ENCODE peak calls at places on chromosomes 16 and 17, in four cellular contexts. One of them, this sample, is unnamed.
A peak's percentile ranks its signal among the peaks of the same experiment; 100 is the strongest.

GRCh38 chr16:85142771-85143211 is 30.5 kb upstream of the CIBAR2 start:
- DNase-seq in H1: no peak
- DNase-seq in neuronal stem cell: no peak
- DNase-seq in H9: no peak
- DNase-seq in this sample: no peak

GRCh38 chr17:14268264-14268663 is 31.6 kb upstream of the CDRT15 start:
- DNase-seq in H1: no peak
- DNase-seq in neuronal stem cell: no peak
- DNase-seq in H9: peak; percentile 64
- DNase-seq in this sample: no peak

GRCh38 chr17:79053251-79053925 is 21.2 kb upstream of the ENGASE start:
- DNase-seq in H9: no peak
- DNase-seq in neuronal stem cell: no peak
- DNase-seq in H1: no peak
- DNase-seq in this sample: no peak

GRCh38 chr17:27920569-27920968 is 27.4 kb upstream of the LYRM9 start:
- DNase-seq in neuronal stem cell: no peak
- DNase-seq in H9: no peak
- DNase-seq in H1: no peak
- DNase-seq in this sample: no peak

GRCh38 chr17:76893623-76894358 is 25.6 kb downstream of the MGAT5B start:
- DNase-seq in neuronal stem cell: no peak
- DNase-seq in H9: no peak
- DNase-seq in H1: no peak
- DNase-seq in this sample: no peak

GRCh38 chr17:68981288-68981687 is 26.1 kb upstream of the ABCA8 start:
- DNase-seq in H9: no peak
- DNase-seq in neuronal stem cell: no peak
- DNase-seq in H1: no peak
- DNase-seq in this sample: peak; percentile 94

GRCh38 chr16:81625544-81626152 is 153.4 kb upstream of the PLCG2 start:
- DNase-seq in neuronal stem cell: no peak
- DNase-seq in H1: no peak
- DNase-seq in H9: no peak
- DNase-seq in this sample: peak; percentile 68

GRCh38 chr17:83084621-83085056 is 5.2 kb downstream of the METRNL start:
- DNase-seq in neuronal stem cell: no peak
- DNase-seq in H1: no peak
- DNase-seq in H9: no peak
- DNase-seq in this sample: no peak

GRCh38 chr16:81366316-81366932 is 51.7 kb downstream of the GAN start:
- DNase-seq in H1: no peak
- DNase-seq in H9: no peak
- DNase-seq in neuronal stem cell: peak; percentile 21
- DNase-seq in this sample: peak; percentile 52

GRCh38 chr17:68749742-68750562 is 148.8 kb upstream of the FAM20A start:
- DNase-seq in H1: no peak
- DNase-seq in neuronal stem cell: no peak
- DNase-seq in H9: no peak
- DNase-seq in this sample: peak; percentile 38

GRCh38 chr16:85205747-85206471 is 93.6 kb upstream of the CIBAR2 start:
- DNase-seq in H9: no peak
- DNase-seq in neuronal stem cell: no peak
- DNase-seq in H1: no peak
- DNase-seq in this sample: peak; percentile 91

GRCh38 chr17:81543339-81543675 is 8.8 kb downstream of the FAAP100 start:
- DNase-seq in neuronal stem cell: no peak
- DNase-seq in H9: no peak
- DNase-seq in H1: no peak
- DNase-seq in this sample: no peak

GRCh38 chr16:11586856-11587642 is at the start of gene LITAF:
- DNase-seq in H1: peak; percentile 79
- DNase-seq in H9: peak; percentile 61
- DNase-seq in neuronal stem cell: peak; percentile 52
- DNase-seq in this sample: peak; percentile 64

GRCh38 chr17:17702821-17703607 is 21.8 kb downstream of the RAI1 start:
- DNase-seq in H9: peak; percentile 90
- DNase-seq in neuronal stem cell: no peak
- DNase-seq in H1: no peak
- DNase-seq in this sample: peak; percentile 76

GRCh38 chr16:89052824-89053724 is 40.6 kb upstream of the ACSF3 start:
- DNase-seq in H1: no peak
- DNase-seq in H9: no peak
- DNase-seq in neuronal stem cell: no peak
- DNase-seq in this sample: no peak

GRCh38 chr17:33901085-33901484 is 354.0 kb upstream of the CCL2 start:
- DNase-seq in H1: no peak
- DNase-seq in H9: no peak
- DNase-seq in neuronal stem cell: no peak
- DNase-seq in this sample: no peak

GRCh38 chr16:72794319-72794718 is 253.6 kb downstream of the ZFHX3 start:
- DNase-seq in neuronal stem cell: no peak
- DNase-seq in H1: no peak
- DNase-seq in H9: no peak
- DNase-seq in this sample: no peak

GRCh38 chr16:67311607-67312449 is 14.7 kb downstream of the KCTD19 start:
- DNase-seq in H9: no peak
- DNase-seq in H1: no peak
- DNase-seq in neuronal stem cell: no peak
- DNase-seq in this sample: peak; percentile 100

GRCh38 chr16:79217375-79218011 is 383.0 kb downstream of the MAF start:
- DNase-seq in H9: no peak
- DNase-seq in neuronal stem cell: no peak
- DNase-seq in H1: no peak
- DNase-seq in this sample: no peak

GRCh38 chr17:53490447-53490968 is 332.2 kb upstream of the KIF2B start:
- DNase-seq in H1: no peak
- DNase-seq in neuronal stem cell: no peak
- DNase-seq in H9: no peak
- DNase-seq in this sample: no peak

GRCh38 chr17:50909765-50910661 is 43.9 kb upstream of the TOB1 start:
- DNase-seq in H1: no peak
- DNase-seq in neuronal stem cell: no peak
- DNase-seq in H9: no peak
- DNase-seq in this sample: no peak

GRCh38 chr16:86777098-86777946 is 199.0 kb downstream of the FOXL1 start:
- DNase-seq in H1: no peak
- DNase-seq in neuronal stem cell: no peak
- DNase-seq in H9: no peak
- DNase-seq in this sample: peak; percentile 67

GRCh38 chr17:67427410-67427809 is 50.3 kb downstream of the PITPNC1 start:
- DNase-seq in neuronal stem cell: no peak
- DNase-seq in H1: no peak
- DNase-seq in H9: no peak
- DNase-seq in this sample: no peak

GRCh38 chr16:87849419-87850008 is 19.8 kb downstream of the SLC7A5 start:
- DNase-seq in neuronal stem cell: no peak
- DNase-seq in H1: no peak
- DNase-seq in H9: no peak
- DNase-seq in this sample: no peak

GRCh38 chr16:74019608-74020007 is 277.0 kb upstream of the PSMD7 start:
- DNase-seq in neuronal stem cell: no peak
- DNase-seq in H9: peak; percentile 47
- DNase-seq in H1: no peak
- DNase-seq in this sample: no peak

GRCh38 chr17:49076575-49077384 is 55.8 kb upstream of the B4GALNT2 start:
- DNase-seq in H1: no peak
- DNase-seq in neuronal stem cell: no peak
- DNase-seq in H9: no peak
- DNase-seq in this sample: peak; percentile 91

DNA sequence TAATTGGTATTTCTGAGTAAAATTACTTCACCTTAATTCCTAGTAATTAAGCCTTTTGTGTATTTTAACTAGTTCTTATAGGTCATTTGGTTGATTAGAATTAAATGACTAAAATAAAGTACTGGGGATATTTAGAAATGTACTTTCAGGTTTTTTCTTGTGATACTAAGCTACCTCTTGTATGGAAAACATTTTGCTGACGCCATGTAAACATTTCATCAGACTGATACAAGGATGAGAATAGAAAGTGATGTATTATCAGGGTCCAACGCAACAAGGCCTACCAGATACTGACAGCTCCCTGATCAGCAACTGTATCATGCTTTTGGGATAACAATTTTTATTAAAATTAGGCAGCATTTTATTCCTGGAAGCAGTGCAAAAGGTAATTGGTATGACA is 1.7 kb downstream of the SMARCE1 start:
- DNase-seq in H9: no peak
- DNase-seq in H1: no peak
- DNase-seq in neuronal stem cell: no peak
- DNase-seq in this sample: peak; percentile 20
- H3K4ac ChIP-seq in H9: no peak overlapping the region
- H3K4ac ChIP-seq in H1: no peak overlapping the region
- H3K4ac ChIP-seq in neuronal stem cell: no peak overlapping the region
- H3K4ac ChIP-seq in this sample: no peak overlapping the region

DNA sequence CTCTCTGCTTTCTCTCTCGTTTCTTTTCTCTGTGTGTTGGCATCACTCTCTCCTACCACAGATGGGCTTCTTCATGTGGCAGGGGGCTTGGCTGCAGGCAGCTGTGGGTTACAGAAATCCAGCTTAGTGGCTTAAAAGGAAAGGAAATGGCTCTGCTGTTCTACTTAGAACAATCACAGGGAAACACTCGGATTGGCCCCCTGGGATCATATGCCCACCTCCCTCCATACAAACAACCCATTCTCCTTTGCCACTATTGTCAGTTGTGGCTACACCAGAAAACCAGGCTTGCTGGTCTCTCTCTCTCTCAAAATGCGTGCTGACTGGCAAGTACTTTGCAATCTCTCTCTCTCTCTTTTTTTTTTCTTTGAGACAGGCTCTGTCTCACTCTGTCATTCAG is 20.5 kb downstream of the TBX2 start:
- DNase-seq in H9: no peak
- DNase-seq in neuronal stem cell: no peak
- DNase-seq in H1: peak; percentile 30
- DNase-seq in this sample: no peak
- H2BK12ac ChIP-seq in H9: no peak overlapping the region
- H2BK12ac ChIP-seq in neuronal stem cell: no peak overlapping the region
- H2BK12ac ChIP-seq in H1: no peak overlapping the region
- H2BK12ac ChIP-seq in this sample: no peak overlapping the region

GRCh38 chr17:1626333-1626732 is 2.3 kb downstream of the SLC43A2 start:
- DNase-seq in H9: no peak
- DNase-seq in neuronal stem cell: no peak
- DNase-seq in H1: no peak
- DNase-seq in this sample: peak; percentile 37

GRCh38 chr17:1628856-1629646 is 417 bp upstream of the SLC43A2 start:
- DNase-seq in H9: peak; percentile 100
- DNase-seq in neuronal stem cell: no peak
- DNase-seq in H1: peak; percentile 95
- DNase-seq in this sample: peak; percentile 95

GRCh38 chr17:1627219-1627986 is 1.2 kb downstream of the SLC43A2 start:
- DNase-seq in H9: peak; percentile 60
- DNase-seq in H1: peak; percentile 64
- DNase-seq in neuronal stem cell: no peak
- DNase-seq in this sample: no peak

GRCh38 chr17:1629647-1630310 is 1.1 kb upstream of the SLC43A2 start:
- DNase-seq in H1: peak; percentile 84
- DNase-seq in neuronal stem cell: no peak
- DNase-seq in H9: peak; percentile 86
- DNase-seq in this sample: no peak

GRCh38 chr17:1627987-1628855 is at the start of gene SLC43A2:
- DNase-seq in H9: peak; percentile 94
- DNase-seq in neuronal stem cell: peak; percentile 98
- DNase-seq in H1: peak; percentile 91
- DNase-seq in this sample: peak; percentile 85
- H2BK15ac ChIP-seq in H9: no peak within 1 kb of the TSS
- H2BK15ac ChIP-seq in neuronal stem cell: peak within 1 kb of the TSS; percentile 98
- H2BK15ac ChIP-seq in H1: peak within 1 kb of the TSS; percentile 97
- H2BK15ac ChIP-seq in this sample: peak within 1 kb of the TSS; percentile 91

GRCh38 chr17:29706045-29706431 is 83.3 kb upstream of the CORO6 start:
- DNase-seq in H9: no peak
- DNase-seq in neuronal stem cell: no peak
- DNase-seq in H1: no peak
- DNase-seq in this sample: no peak
- H3K4ac ChIP-seq in H9: no peak overlapping the region
- H3K4ac ChIP-seq in neuronal stem cell: no peak overlapping the region
- H3K4ac ChIP-seq in H1: no peak overlapping the region
- H3K4ac ChIP-seq in this sample: no peak overlapping the region

GRCh38 chr16:56641166-56641565 is 2.7 kb downstream of the MT1A start:
- DNase-seq in H9: no peak
- DNase-seq in H1: no peak
- DNase-seq in neuronal stem cell: no peak
- DNase-seq in this sample: no peak
- H2BK12ac ChIP-seq in H9: no peak overlapping the region
- H2BK12ac ChIP-seq in H1: no peak overlapping the region
- H2BK12ac ChIP-seq in neuronal stem cell: no peak overlapping the region
- H2BK12ac ChIP-seq in this sample: no peak overlapping the region

GRCh38 chr17:40498281-40499084 is 2.9 kb downstream of the TNS4 start:
- DNase-seq in H9: no peak
- DNase-seq in neuronal stem cell: no peak
- DNase-seq in H1: no peak
- DNase-seq in this sample: no peak

GRCh38 chr17:40501499-40501911 is at the start of gene TNS4:
- DNase-seq in H1: no peak
- DNase-seq in H9: no peak
- DNase-seq in neuronal stem cell: no peak
- DNase-seq in this sample: no peak

GRCh38 chr17:40500709-40501108 is 714 bp downstream of the TNS4 start:
- DNase-seq in neuronal stem cell: no peak
- DNase-seq in H9: no peak
- DNase-seq in H1: no peak
- DNase-seq in this sample: no peak

GRCh38 chr17:40499551-40500189 is 1.8 kb downstream of the TNS4 start:
- DNase-seq in neuronal stem cell: no peak
- DNase-seq in H9: peak; percentile 93
- DNase-seq in H1: peak; percentile 89
- DNase-seq in this sample: peak; percentile 79

GRCh38 chr17:40500190-40500589 is 1.2 kb downstream of the TNS4 start:
- DNase-seq in neuronal stem cell: no peak
- DNase-seq in H1: no peak
- DNase-seq in H9: no peak
- DNase-seq in this sample: no peak
- H2BK15ac ChIP-seq in neuronal stem cell: no peak overlapping the region
- H2BK15ac ChIP-seq in H1: peak overlapping the region; percentile 92
- H2BK15ac ChIP-seq in H9: no peak overlapping the region
- H2BK15ac ChIP-seq in this sample: peak overlapping the region; percentile 26